ENCODE peak calls at places on chromosomes 7 and 10, in ten cellular contexts. I, P, B, Q, M, T, H, L, V and O are unnamed samples.
A peak's percentile ranks its signal among the peaks of the same experiment; 100 is the strongest.

GRCh38 chr7:75892634-75893272 is 13.9 kb downstream of the RHBDD2 start:
- DNase-seq in I (no peak), P (peak; percentile 94), B (no peak), Q (no peak), M (peak; percentile 38), T (peak; percentile 26), H (no peak), L (no peak), V (peak; percentile 61), O (peak; percentile 74)

GRCh38 chr7:135274495-135275268 is 41.0 kb downstream of the STRA8 start:
- DNase-seq in I (peak; percentile 93), P (peak; percentile 58), B (peak; percentile 73), Q (peak; percentile 56), M (peak; percentile 56), T (peak; percentile 73), H (peak; percentile 69), L (peak; percentile 91), V (peak; percentile 69), O (peak; percentile 51)

GRCh38 chr7:74709880-74710671 is 52.6 kb downstream of the GTF2I start:
- DNase-seq in I (peak; percentile 26), P (no peak), B (no peak), Q (no peak), M (no peak), T (peak; percentile 7), H (no peak), L (peak; percentile 22), V (no peak), O (no peak)

GRCh38 chr10:33735463-33735862 is 401.0 kb upstream of the NRP1 start:
- DNase-seq in I (no peak), P (peak; percentile 61), B (no peak), Q (no peak), M (peak; percentile 18), T (peak; percentile 24), H (no peak), L (no peak), V (peak; percentile 46), O (peak; percentile 4)

GRCh38 chr10:48457949-48458661 is 146.8 kb downstream of the ARHGAP22 start:
- DNase-seq in I (no peak), P (no peak), B (no peak), Q (no peak), M (no peak), T (no peak), H (no peak), L (no peak), V (no peak), O (no peak)

GRCh38 chr10:119737827-119738226 is 12.0 kb downstream of the INPP5F start:
- DNase-seq in I (peak; percentile 47), P (peak; percentile 91), B (peak; percentile 86), Q (peak; percentile 94), M (peak; percentile 91), T (peak; percentile 88), H (no peak), L (peak; percentile 87), V (peak; percentile 88), O (peak; percentile 80)

GRCh38 chr10:3763852-3764625 is 21.0 kb downstream of the KLF6 start:
- DNase-seq in I (no peak), P (peak; percentile 93), B (no peak), Q (no peak), M (peak; percentile 92), T (peak; percentile 81), H (no peak), L (no peak), V (peak; percentile 92), O (peak; percentile 85)

GRCh38 chr7:48454750-48455192 is 283.5 kb downstream of the ABCA13 start:
- DNase-seq in I (peak; percentile 43), P (no peak), B (no peak), Q (no peak), M (no peak), T (no peak), H (no peak), L (no peak), V (no peak), O (no peak)

GRCh38 chr7:90625051-90625450 is 28.9 kb downstream of the CDK14 start:
- DNase-seq in I (no peak), P (no peak), B (no peak), Q (no peak), M (peak; percentile 47), T (peak; percentile 6), H (no peak), L (peak; percentile 14), V (peak; percentile 42), O (no peak)

GRCh38 chr7:90626011-90626410 is 29.9 kb downstream of the CDK14 start:
- DNase-seq in I (peak; percentile 56), P (no peak), B (no peak), Q (no peak), M (peak; percentile 86), T (peak; percentile 82), H (no peak), L (peak; percentile 85), V (peak; percentile 36), O (no peak)

GRCh38 chr7:90624128-90624980 is 28.2 kb downstream of the CDK14 start:
- DNase-seq in I (no peak), P (no peak), B (no peak), Q (no peak), M (peak; percentile 36), T (peak; percentile 36), H (no peak), L (peak; percentile 12), V (peak; percentile 66), O (no peak)

GRCh38 chr7:90622670-90623069 is 26.5 kb downstream of the CDK14 start:
- DNase-seq in I (no peak), P (no peak), B (no peak), Q (no peak), M (no peak), T (no peak), H (no peak), L (no peak), V (no peak), O (no peak)

GRCh38 chr7:90625562-90625961 is 29.4 kb downstream of the CDK14 start:
- DNase-seq in I (peak; percentile 80), P (no peak), B (no peak), Q (no peak), M (peak; percentile 76), T (peak; percentile 42), H (no peak), L (peak; percentile 93), V (peak; percentile 30), O (no peak)
- H3K4me2 ChIP-seq in I (peak overlapping the region; percentile 36), P (no peak overlapping the region), B (no peak overlapping the region), Q (peak overlapping the region; percentile 18), M (peak overlapping the region; percentile 67), T (peak overlapping the region; percentile 85), H (no peak overlapping the region), L (no peak overlapping the region), V (peak overlapping the region; percentile 90), O (no peak overlapping the region)

DNA sequence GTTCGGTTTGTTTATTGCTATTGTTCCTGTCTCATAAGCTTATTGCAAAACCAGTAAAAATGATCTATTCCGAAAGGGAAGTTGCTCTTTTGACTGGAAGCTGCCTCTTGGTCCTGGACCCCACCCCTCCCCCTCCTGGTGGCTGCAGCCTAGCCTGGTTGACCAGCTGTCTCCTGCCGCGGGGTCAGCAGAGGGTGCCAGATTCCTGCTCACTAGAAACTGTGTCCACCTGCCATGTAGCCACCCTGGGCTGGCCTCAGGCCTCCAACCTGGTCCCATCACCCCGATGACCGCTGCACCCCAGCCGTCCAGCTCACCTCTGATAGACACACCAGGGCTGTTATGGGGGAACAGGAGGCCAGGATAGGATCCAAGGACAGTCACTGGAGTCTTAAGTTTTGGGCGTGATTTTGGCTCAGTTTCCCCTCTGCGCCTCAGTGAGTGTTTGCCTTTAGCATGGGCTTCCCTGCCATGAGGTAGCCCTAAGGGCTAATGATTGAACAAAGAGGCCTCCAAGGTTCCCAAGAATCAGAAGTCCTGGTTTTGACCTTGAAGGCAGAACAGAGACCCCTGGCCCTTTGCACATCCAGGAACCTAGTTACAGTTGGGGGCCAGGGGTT is 32.9 kb upstream of the SLF2 start:
- DNase-seq in I (peak; percentile 32), P (no peak), B (no peak), Q (no peak), M (no peak), T (no peak), H (peak; percentile 56), L (no peak), V (no peak), O (no peak)
- H3K4me2 ChIP-seq in I (no peak overlapping the region), P (no peak overlapping the region), B (no peak overlapping the region), Q (no peak overlapping the region), M (no peak overlapping the region), T (no peak overlapping the region), H (peak overlapping the region; percentile 67), L (no peak overlapping the region), V (no peak overlapping the region), O (no peak overlapping the region)

GRCh38 chr10:108911814-108912541 is 1011.3 kb downstream of the XPNPEP1 start:
- DNase-seq in I (peak; percentile 97), P (no peak), B (no peak), Q (peak; percentile 15), M (peak; percentile 75), T (peak; percentile 51), H (peak; percentile 3), L (peak; percentile 96), V (peak; percentile 87), O (no peak)
- H3K4me2 ChIP-seq in I (peak overlapping the region; percentile 79), P (no peak overlapping the region), B (no peak overlapping the region), Q (peak overlapping the region; percentile 84), M (peak overlapping the region; percentile 99), T (peak overlapping the region; percentile 94), H (peak overlapping the region; percentile 53), L (peak overlapping the region; percentile 66), V (peak overlapping the region; percentile 94), O (peak overlapping the region; percentile 98)

GRCh38 chr7:536231-536630 is 16.6 kb upstream of the PDGFA start:
- DNase-seq in I (no peak), P (no peak), B (no peak), Q (no peak), M (no peak), T (no peak), H (no peak), L (no peak), V (no peak), O (no peak)

GRCh38 chr7:540579-540978 is 20.9 kb upstream of the PDGFA start:
- DNase-seq in I (no peak), P (no peak), B (no peak), Q (no peak), M (no peak), T (no peak), H (no peak), L (no peak), V (no peak), O (no peak)

GRCh38 chr7:539731-540411 is 20.2 kb upstream of the PDGFA start:
- DNase-seq in I (no peak), P (peak; percentile 95), B (peak; percentile 82), Q (peak; percentile 96), M (peak; percentile 83), T (peak; percentile 49), H (peak; percentile 90), L (peak; percentile 25), V (peak; percentile 33), O (peak; percentile 23)

GRCh38 chr7:538764-539685 is 19.4 kb upstream of the PDGFA start:
- DNase-seq in I (peak; percentile 39), P (peak; percentile 89), B (no peak), Q (no peak), M (peak; percentile 45), T (no peak), H (peak; percentile 74), L (peak; percentile 29), V (no peak), O (no peak)

DNA sequence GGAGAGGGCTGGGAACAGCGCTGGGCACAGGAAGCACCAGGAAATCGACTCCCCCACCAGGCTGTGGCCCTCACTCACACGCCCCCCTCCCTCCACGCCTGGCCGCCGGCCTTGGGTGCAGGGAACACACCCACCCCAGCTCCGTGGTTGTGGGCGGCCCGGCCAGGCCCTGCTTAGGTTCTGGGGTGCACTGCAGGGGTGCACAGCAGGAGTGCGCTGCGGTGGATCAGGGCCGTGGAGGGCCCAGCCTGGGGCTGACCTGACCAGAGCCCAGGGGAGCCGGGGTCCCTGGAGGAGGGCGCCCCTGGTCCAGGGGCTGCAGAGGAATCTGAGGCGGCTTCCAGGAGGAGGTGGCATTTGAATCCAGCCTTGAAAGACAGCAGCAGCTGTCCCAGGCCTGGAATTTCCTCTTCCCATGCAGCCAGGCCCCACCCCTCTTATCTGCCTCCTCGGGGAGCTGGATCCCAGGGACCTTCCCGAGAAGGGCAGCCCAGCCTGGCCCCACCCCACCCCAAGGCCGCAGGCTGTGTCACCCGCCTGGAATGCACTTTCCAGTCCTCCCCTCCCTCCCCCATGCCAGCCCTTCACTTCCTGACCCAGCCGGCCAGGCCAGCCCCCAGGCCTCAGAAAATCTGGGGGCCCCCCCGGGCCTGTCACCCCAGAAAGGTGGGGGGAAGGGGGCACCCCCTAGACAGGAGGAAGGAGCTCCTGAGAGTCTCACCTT is 18.4 kb upstream of the PDGFA start:
- DNase-seq in I (peak; percentile 44), P (peak; percentile 89), B (peak; percentile 83), Q (peak; percentile 96), M (peak; percentile 93), T (peak; percentile 89), H (peak; percentile 81), L (peak; percentile 93), V (peak; percentile 91), O (peak; percentile 74)
- H3K4me2 ChIP-seq in I (no peak overlapping the region), P (peak overlapping the region; percentile 84), B (peak overlapping the region; percentile 96), Q (peak overlapping the region; percentile 94), M (peak overlapping the region; percentile 33), T (no peak overlapping the region), H (peak overlapping the region; percentile 100), L (no peak overlapping the region), V (peak overlapping the region; percentile 35), O (peak overlapping the region; percentile 44)